ENCODE peak calls at places on chromosomes 3 and 15, in six cellular contexts. One of them, this sample, is unnamed.

GRCh38 chr15:37133619-37134018 is 33.3 kb upstream of the MEIS2 start:
- DNase-seq in breast epithelium: no peak
- DNase-seq in naive thymus-derived CD4-positive, alpha-beta T cell: no peak
- DNase-seq in SJSA1: no peak
- DNase-seq in psoas muscle: no peak
- DNase-seq in heart right ventricle: no peak
- DNase-seq in this sample: no peak

GRCh38 chr15:77069521-77070121 is 1.3 kb downstream of the TSPAN3 start:
- DNase-seq in breast epithelium: no peak
- DNase-seq in naive thymus-derived CD4-positive, alpha-beta T cell: no peak
- DNase-seq in SJSA1: no peak
- DNase-seq in psoas muscle: no peak
- DNase-seq in heart right ventricle: no peak
- DNase-seq in this sample: peak; percentile 68

GRCh38 chr15:85973584-85974347 is 105.9 kb upstream of the AGBL1 start:
- DNase-seq in breast epithelium: no peak
- DNase-seq in naive thymus-derived CD4-positive, alpha-beta T cell: no peak
- DNase-seq in SJSA1: no peak
- DNase-seq in psoas muscle: no peak
- DNase-seq in heart right ventricle: no peak
- DNase-seq in this sample: no peak

GRCh38 chr3:73529280-73530029 is 95.3 kb downstream of the PDZRN3 start:
- DNase-seq in breast epithelium: no peak
- DNase-seq in naive thymus-derived CD4-positive, alpha-beta T cell: no peak
- DNase-seq in SJSA1: no peak
- DNase-seq in psoas muscle: no peak
- DNase-seq in heart right ventricle: no peak
- DNase-seq in this sample: no peak

GRCh38 chr3:52136513-52136912 is 17.7 kb downstream of the POC1A start:
- DNase-seq in breast epithelium: peak; percentile 73
- DNase-seq in naive thymus-derived CD4-positive, alpha-beta T cell: no peak
- DNase-seq in SJSA1: no peak
- DNase-seq in psoas muscle: peak; percentile 53
- DNase-seq in heart right ventricle: no peak
- DNase-seq in this sample: no peak

GRCh38 chr3:98817546-98817945 is 54.4 kb downstream of the ST3GAL6 start:
- DNase-seq in breast epithelium: no peak
- DNase-seq in naive thymus-derived CD4-positive, alpha-beta T cell: peak; percentile 12
- DNase-seq in SJSA1: no peak
- DNase-seq in psoas muscle: no peak
- DNase-seq in heart right ventricle: no peak
- DNase-seq in this sample: no peak

GRCh38 chr3:172750069-172750367 is 508 bp upstream of the ECT2 start:
- DNase-seq in breast epithelium: no peak
- DNase-seq in naive thymus-derived CD4-positive, alpha-beta T cell: no peak
- DNase-seq in SJSA1: no peak
- DNase-seq in psoas muscle: no peak
- DNase-seq in heart right ventricle: no peak
- DNase-seq in this sample: no peak

GRCh38 chr15:64635486-64635815 is 139.9 kb downstream of the RBPMS2 start:
- DNase-seq in breast epithelium: no peak
- DNase-seq in naive thymus-derived CD4-positive, alpha-beta T cell: no peak
- DNase-seq in SJSA1: no peak
- DNase-seq in psoas muscle: no peak
- DNase-seq in heart right ventricle: no peak
- DNase-seq in this sample: no peak

GRCh38 chr3:174659516-174659915 is 199.6 kb upstream of the NAALADL2 start:
- DNase-seq in breast epithelium: no peak
- DNase-seq in naive thymus-derived CD4-positive, alpha-beta T cell: no peak
- DNase-seq in SJSA1: no peak
- DNase-seq in psoas muscle: no peak
- DNase-seq in heart right ventricle: no peak
- DNase-seq in this sample: no peak

GRCh38 chr3:129046037-129046731 is 14.4 kb upstream of the GP9 start:
- DNase-seq in breast epithelium: no peak
- DNase-seq in naive thymus-derived CD4-positive, alpha-beta T cell: no peak
- DNase-seq in SJSA1: no peak
- DNase-seq in psoas muscle: peak; percentile 13
- DNase-seq in heart right ventricle: no peak
- DNase-seq in this sample: no peak

GRCh38 chr3:195546130-195546560 is 3.0 kb upstream of the PPP1R2 start:
- DNase-seq in breast epithelium: peak; percentile 75
- DNase-seq in naive thymus-derived CD4-positive, alpha-beta T cell: no peak
- DNase-seq in SJSA1: peak; percentile 77
- DNase-seq in psoas muscle: peak; percentile 50
- DNase-seq in heart right ventricle: no peak
- DNase-seq in this sample: no peak

GRCh38 chr15:31306426-31307269 is 20.0 kb upstream of the KLF13 start:
- DNase-seq in breast epithelium: no peak
- DNase-seq in naive thymus-derived CD4-positive, alpha-beta T cell: no peak
- DNase-seq in SJSA1: no peak
- DNase-seq in psoas muscle: no peak
- DNase-seq in heart right ventricle: peak; percentile 69
- DNase-seq in this sample: peak; percentile 61

GRCh38 chr3:173109143-173109542 is 31.9 kb downstream of the SPATA16 start:
- DNase-seq in breast epithelium: no peak
- DNase-seq in naive thymus-derived CD4-positive, alpha-beta T cell: no peak
- DNase-seq in SJSA1: no peak
- DNase-seq in psoas muscle: no peak
- DNase-seq in heart right ventricle: no peak
- DNase-seq in this sample: no peak

GRCh38 chr3:128318275-128318920 is 148.3 kb downstream of the DNAJB8 start:
- DNase-seq in breast epithelium: no peak
- DNase-seq in naive thymus-derived CD4-positive, alpha-beta T cell: no peak
- DNase-seq in SJSA1: peak; percentile 30
- DNase-seq in psoas muscle: no peak
- DNase-seq in heart right ventricle: no peak
- DNase-seq in this sample: peak; percentile 58

GRCh38 chr3:120450261-120450913 is 405 bp downstream of the FSTL1 start:
- DNase-seq in breast epithelium: no peak
- DNase-seq in naive thymus-derived CD4-positive, alpha-beta T cell: no peak
- DNase-seq in SJSA1: no peak
- DNase-seq in psoas muscle: peak; percentile 39
- DNase-seq in heart right ventricle: peak; percentile 55
- DNase-seq in this sample: peak; percentile 73

GRCh38 chr15:74134387-74135027 is 4.1 kb downstream of the ISLR2 start:
- DNase-seq in breast epithelium: no peak
- DNase-seq in naive thymus-derived CD4-positive, alpha-beta T cell: no peak
- DNase-seq in SJSA1: no peak
- DNase-seq in psoas muscle: peak; percentile 40
- DNase-seq in heart right ventricle: peak; percentile 66
- DNase-seq in this sample: no peak

GRCh38 chr3:188433526-188433855 is 279.5 kb downstream of the LPP start:
- DNase-seq in breast epithelium: no peak
- DNase-seq in naive thymus-derived CD4-positive, alpha-beta T cell: no peak
- DNase-seq in SJSA1: no peak
- DNase-seq in psoas muscle: no peak
- DNase-seq in heart right ventricle: no peak
- DNase-seq in this sample: no peak

GRCh38 chr3:115808816-115809215 is 185.5 kb downstream of the GAP43 start:
- DNase-seq in breast epithelium: no peak
- DNase-seq in naive thymus-derived CD4-positive, alpha-beta T cell: no peak
- DNase-seq in SJSA1: no peak
- DNase-seq in psoas muscle: no peak
- DNase-seq in heart right ventricle: no peak
- DNase-seq in this sample: no peak

GRCh38 chr15:84594617-84595290 is 6.1 kb upstream of the ZSCAN2 start:
- DNase-seq in breast epithelium: no peak
- DNase-seq in naive thymus-derived CD4-positive, alpha-beta T cell: no peak
- DNase-seq in SJSA1: no peak
- DNase-seq in psoas muscle: no peak
- DNase-seq in heart right ventricle: no peak
- DNase-seq in this sample: no peak

GRCh38 chr3:190585771-190586630 is 72.1 kb downstream of the IL1RAP start:
- DNase-seq in breast epithelium: no peak
- DNase-seq in naive thymus-derived CD4-positive, alpha-beta T cell: no peak
- DNase-seq in SJSA1: peak; percentile 78
- DNase-seq in psoas muscle: peak; percentile 22
- DNase-seq in heart right ventricle: no peak
- DNase-seq in this sample: no peak

GRCh38 chr15:62444104-62445027 is 279.3 kb upstream of the C2CD4B start:
- DNase-seq in breast epithelium: no peak
- DNase-seq in naive thymus-derived CD4-positive, alpha-beta T cell: no peak
- DNase-seq in SJSA1: peak; percentile 90
- DNase-seq in psoas muscle: peak; percentile 51
- DNase-seq in heart right ventricle: no peak
- DNase-seq in this sample: no peak

GRCh38 chr3:5563537-5564277 is 376.2 kb downstream of the EDEM1 start:
- DNase-seq in breast epithelium: no peak
- DNase-seq in naive thymus-derived CD4-positive, alpha-beta T cell: no peak
- DNase-seq in SJSA1: no peak
- DNase-seq in psoas muscle: no peak
- DNase-seq in heart right ventricle: no peak
- DNase-seq in this sample: no peak

GRCh38 chr3:53342353-53342752 is 5.0 kb downstream of the DCP1A start:
- DNase-seq in breast epithelium: no peak
- DNase-seq in naive thymus-derived CD4-positive, alpha-beta T cell: no peak
- DNase-seq in SJSA1: no peak
- DNase-seq in psoas muscle: no peak
- DNase-seq in heart right ventricle: peak; percentile 28
- DNase-seq in this sample: no peak

GRCh38 chr15:33007295-33007855 is 187.1 kb downstream of the FMN1 start:
- DNase-seq in breast epithelium: no peak
- DNase-seq in naive thymus-derived CD4-positive, alpha-beta T cell: no peak
- DNase-seq in SJSA1: no peak
- DNase-seq in psoas muscle: no peak
- DNase-seq in heart right ventricle: no peak
- DNase-seq in this sample: no peak

GRCh38 chr3:141860766-141861513 is 15.5 kb upstream of the ATP1B3 start:
- DNase-seq in breast epithelium: no peak
- DNase-seq in naive thymus-derived CD4-positive, alpha-beta T cell: no peak
- DNase-seq in SJSA1: no peak
- DNase-seq in psoas muscle: no peak
- DNase-seq in heart right ventricle: no peak
- DNase-seq in this sample: no peak

GRCh38 chr15:31332681-31333071 is 6.0 kb downstream of the KLF13 start:
- DNase-seq in breast epithelium: no peak
- DNase-seq in naive thymus-derived CD4-positive, alpha-beta T cell: no peak
- DNase-seq in SJSA1: no peak
- DNase-seq in psoas muscle: no peak
- DNase-seq in heart right ventricle: no peak
- DNase-seq in this sample: peak; percentile 54

GRCh38 chr15:33145447-33145846 is 49.1 kb downstream of the FMN1 start:
- DNase-seq in breast epithelium: peak; percentile 83
- DNase-seq in naive thymus-derived CD4-positive, alpha-beta T cell: no peak
- DNase-seq in SJSA1: no peak
- DNase-seq in psoas muscle: no peak
- DNase-seq in heart right ventricle: no peak
- DNase-seq in this sample: no peak

GRCh38 chr15:65790692-65791334 is 1.3 kb downstream of the DENND4A start:
- DNase-seq in breast epithelium: no peak
- DNase-seq in naive thymus-derived CD4-positive, alpha-beta T cell: peak; percentile 15
- DNase-seq in SJSA1: no peak
- DNase-seq in psoas muscle: no peak
- DNase-seq in heart right ventricle: no peak
- DNase-seq in this sample: no peak

GRCh38 chr15:66253643-66254363 is at the start of gene MEGF11:
- DNase-seq in breast epithelium: no peak
- DNase-seq in naive thymus-derived CD4-positive, alpha-beta T cell: no peak
- DNase-seq in SJSA1: no peak
- DNase-seq in psoas muscle: peak; percentile 23
- DNase-seq in heart right ventricle: peak; percentile 23
- DNase-seq in this sample: no peak

GRCh38 chr3:179373938-179374337 is 26.4 kb downstream of the MFN1 start:
- DNase-seq in breast epithelium: no peak
- DNase-seq in naive thymus-derived CD4-positive, alpha-beta T cell: no peak
- DNase-seq in SJSA1: no peak
- DNase-seq in psoas muscle: no peak
- DNase-seq in heart right ventricle: no peak
- DNase-seq in this sample: no peak
- H3K9me3 ChIP-seq in breast epithelium: no peaks in the 10 kb centered on the region
- H3K9me3 ChIP-seq in naive thymus-derived CD4-positive, alpha-beta T cell: no peaks in the 10 kb centered on the region
- H3K9me3 ChIP-seq in SJSA1: no peaks in the 10 kb centered on the region
- H3K9me3 ChIP-seq in psoas muscle: no peaks in the 10 kb centered on the region
- H3K9me3 ChIP-seq in heart right ventricle: no peaks in the 10 kb centered on the region
- H3K9me3 ChIP-seq in this sample: no peaks in the 10 kb centered on the region

GRCh38 chr3:15300318-15301078 is 31.9 kb downstream of the SH3BP5 start:
- DNase-seq in breast epithelium: no peak
- DNase-seq in naive thymus-derived CD4-positive, alpha-beta T cell: no peak
- DNase-seq in SJSA1: peak; percentile 72
- DNase-seq in psoas muscle: peak; percentile 49
- DNase-seq in heart right ventricle: no peak
- DNase-seq in this sample: no peak
- H3K27ac ChIP-seq in breast epithelium: peak overlapping the region; percentile 70
- H3K27ac ChIP-seq in naive thymus-derived CD4-positive, alpha-beta T cell: no peak overlapping the region
- H3K27ac ChIP-seq in SJSA1: no peak overlapping the region
- H3K27ac ChIP-seq in psoas muscle: peak overlapping the region; percentile 2
- H3K27ac ChIP-seq in heart right ventricle: peak overlapping the region; percentile 37
- H3K27ac ChIP-seq in this sample: peak overlapping the region; percentile 47

GRCh38 chr15:58026552-58026951 is 39.0 kb downstream of the ALDH1A2 start:
- DNase-seq in breast epithelium: no peak
- DNase-seq in naive thymus-derived CD4-positive, alpha-beta T cell: no peak
- DNase-seq in SJSA1: no peak
- DNase-seq in psoas muscle: no peak
- DNase-seq in heart right ventricle: no peak
- DNase-seq in this sample: no peak
- H3K9me3 ChIP-seq in breast epithelium: peaks cover 29% of the 10 kb centered on the region
- H3K9me3 ChIP-seq in naive thymus-derived CD4-positive, alpha-beta T cell: no peaks in the 10 kb centered on the region
- H3K9me3 ChIP-seq in SJSA1: peaks cover 15% of the 10 kb centered on the region
- H3K9me3 ChIP-seq in psoas muscle: peaks cover 14% of the 10 kb centered on the region
- H3K9me3 ChIP-seq in heart right ventricle: peaks cover 69% of the 10 kb centered on the region
- H3K9me3 ChIP-seq in this sample: peaks cover 30% of the 10 kb centered on the region

GRCh38 chr15:58040117-58040516 is 25.4 kb downstream of the ALDH1A2 start:
- DNase-seq in breast epithelium: no peak
- DNase-seq in naive thymus-derived CD4-positive, alpha-beta T cell: no peak
- DNase-seq in SJSA1: no peak
- DNase-seq in psoas muscle: no peak
- DNase-seq in heart right ventricle: no peak
- DNase-seq in this sample: no peak

GRCh38 chr15:58039260-58040035 is 26.1 kb downstream of the ALDH1A2 start:
- DNase-seq in breast epithelium: no peak
- DNase-seq in naive thymus-derived CD4-positive, alpha-beta T cell: no peak
- DNase-seq in SJSA1: no peak
- DNase-seq in psoas muscle: no peak
- DNase-seq in heart right ventricle: no peak
- DNase-seq in this sample: no peak

GRCh38 chr15:58038426-58039106 is 26.9 kb downstream of the ALDH1A2 start:
- DNase-seq in breast epithelium: no peak
- DNase-seq in naive thymus-derived CD4-positive, alpha-beta T cell: no peak
- DNase-seq in SJSA1: no peak
- DNase-seq in psoas muscle: no peak
- DNase-seq in heart right ventricle: no peak
- DNase-seq in this sample: no peak

GRCh38 chr15:58037902-58038301 is 27.6 kb downstream of the ALDH1A2 start:
- DNase-seq in breast epithelium: no peak
- DNase-seq in naive thymus-derived CD4-positive, alpha-beta T cell: no peak
- DNase-seq in SJSA1: no peak
- DNase-seq in psoas muscle: no peak
- DNase-seq in heart right ventricle: no peak
- DNase-seq in this sample: no peak

DNA sequence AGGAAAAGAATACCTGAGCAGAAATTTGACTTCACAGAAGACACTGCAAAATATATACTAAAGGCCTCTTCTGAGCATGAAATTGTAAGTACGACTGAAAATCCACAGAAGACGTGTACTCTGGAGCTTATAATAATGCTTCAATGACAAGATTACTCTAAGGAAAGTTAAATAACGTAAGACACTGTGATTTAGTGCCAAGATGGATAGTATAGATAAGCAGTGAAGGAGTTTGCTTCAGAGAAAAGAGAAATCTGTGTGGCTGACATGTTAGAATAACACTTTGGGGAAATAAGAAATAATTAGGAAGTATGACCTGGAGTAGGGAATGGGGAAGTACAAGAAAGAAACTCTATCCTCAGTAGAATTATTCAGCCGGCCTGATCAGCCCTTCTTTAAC is 28.9 kb downstream of the ALDH1A2 start:
- DNase-seq in breast epithelium: no peak
- DNase-seq in naive thymus-derived CD4-positive, alpha-beta T cell: no peak
- DNase-seq in SJSA1: no peak
- DNase-seq in psoas muscle: no peak
- DNase-seq in heart right ventricle: no peak
- DNase-seq in this sample: no peak
- H3K27ac ChIP-seq in breast epithelium: no peak overlapping the region
- H3K27ac ChIP-seq in naive thymus-derived CD4-positive, alpha-beta T cell: no peak overlapping the region
- H3K27ac ChIP-seq in SJSA1: no peak overlapping the region
- H3K27ac ChIP-seq in psoas muscle: no peak overlapping the region
- H3K27ac ChIP-seq in heart right ventricle: no peak overlapping the region
- H3K27ac ChIP-seq in this sample: no peak overlapping the region

This sample was measured in upper lobe of right lung.